ENCODE peak calls at places on chromosomes 12 and 14, in four cellular contexts. E is progenitor cell of endocrine pancreas, F is body of pancreas, I is upper lobe of left lung. U is an unnamed sample.
A peak's percentile ranks its signal among the peaks of the same experiment; 100 is the strongest.

GRCh38 chr14:71336488-71337192 is 429.4 kb downstream of the PCNX1 start:
- DNase-seq in E (no peak), F (no peak), I (no peak), U (no peak)

GRCh38 chr14:71396050-71396677 is 488.9 kb downstream of the PCNX1 start:
- DNase-seq in E (no peak), F (no peak), I (no peak), U (no peak)

GRCh38 chr14:38704220-38704619 is 398.8 kb downstream of the SEC23A start:
- DNase-seq in E (no peak), F (no peak), I (no peak), U (no peak)

GRCh38 chr12:90086281-90086680 is 377.6 kb upstream of the ATP2B1 start:
- DNase-seq in E (no peak), F (no peak), I (no peak), U (no peak)

GRCh38 chr14:98548071-98548686 is 723.8 kb downstream of the BCL11B start:
- DNase-seq in E (no peak), F (no peak), I (no peak), U (no peak)

GRCh38 chr14:38761033-38761432 is 342.0 kb downstream of the SEC23A start:
- DNase-seq in E (no peak), F (no peak), I (no peak), U (no peak)

GRCh38 chr14:82046512-82047226 is 513.0 kb upstream of the SEL1L start:
- DNase-seq in E (no peak), F (no peak), I (no peak), U (no peak)

GRCh38 chr14:100965296-100965695 is 61.8 kb upstream of the RTL1 start:
- DNase-seq in E (no peak), F (no peak), I (no peak), U (no peak)

GRCh38 chr14:30610719-30611388 is 11.3 kb upstream of the SCFD1 start:
- DNase-seq in E (no peak), F (peak; percentile 66), I (peak; percentile 72), U (no peak)

GRCh38 chr12:47361389-47362031 is 281.8 kb upstream of the AMIGO2 start:
- DNase-seq in E (no peak), F (no peak), I (peak; percentile 48), U (no peak)

GRCh38 chr12:39467432-39467870 is 24.5 kb upstream of the KIF21A start:
- DNase-seq in E (no peak), F (no peak), I (no peak), U (no peak)

GRCh38 chr14:91911474-91912032 is 35.9 kb downstream of the FBLN5 start:
- DNase-seq in E (no peak), F (peak; percentile 61), I (peak; percentile 47), U (no peak)

GRCh38 chr12:47813491-47814196 is 6.1 kb downstream of the HDAC7 start:
- DNase-seq in E (no peak), F (no peak), I (no peak), U (no peak)

GRCh38 chr14:99667821-99668220 is 16.3 kb upstream of the CYP46A1 start:
- DNase-seq in E (no peak), F (no peak), I (no peak), U (no peak)

GRCh38 chr12:32331133-32331532 is 68.2 kb upstream of the FGD4 start:
- DNase-seq in E (no peak), F (no peak), I (no peak), U (no peak)

GRCh38 chr12:88308825-88309224 is 166.7 kb downstream of the TMTC3 start:
- DNase-seq in E (no peak), F (no peak), I (no peak), U (no peak)

GRCh38 chr12:114996382-114996781 is 312.4 kb upstream of the TBX3 start:
- DNase-seq in E (no peak), F (no peak), I (no peak), U (no peak)

GRCh38 chr12:75444444-75445136 is 36.0 kb upstream of the GLIPR1 start:
- DNase-seq in E (no peak), F (no peak), I (no peak), U (no peak)

GRCh38 chr12:79407671-79408622 is 282.8 kb downstream of the PAWR start:
- DNase-seq in E (peak; percentile 39), F (peak; percentile 48), I (peak; percentile 40), U (peak; percentile 26)

GRCh38 chr12:42701079-42701478 is 111.5 kb upstream of the PRICKLE1 start:
- DNase-seq in E (no peak), F (no peak), I (no peak), U (no peak)

GRCh38 chr14:21860172-21860571 is 186.6 kb upstream of the OR4E1 start:
- DNase-seq in E (no peak), F (no peak), I (no peak), U (no peak)

GRCh38 chr12:114767906-114768697 is 84.1 kb upstream of the TBX3 start:
- DNase-seq in E (no peak), F (no peak), I (no peak), U (no peak)

GRCh38 chr12:125038976-125039625 is 26.1 kb upstream of the AACS start:
- DNase-seq in E (no peak), F (no peak), I (no peak), U (no peak)
- TF ChIP-seq CTCF in E (no peak), F (no peak), I (no peak), U (no peak)

GRCh38 chr12:108060910-108061309 is 68.2 kb upstream of the WSCD2 start:
- DNase-seq in E (no peak), F (no peak), I (no peak), U (no peak)

GRCh38 chr12:108065061-108065460 is 64.0 kb upstream of the WSCD2 start:
- DNase-seq in E (no peak), F (no peak), I (no peak), U (no peak)

GRCh38 chr12:108060054-108060453 is 69.0 kb upstream of the WSCD2 start:
- DNase-seq in E (no peak), F (no peak), I (no peak), U (no peak)

GRCh38 chr12:108066583-108067234 is 62.4 kb upstream of the WSCD2 start:
- DNase-seq in E (no peak), F (no peak), I (no peak), U (no peak)

DNA sequence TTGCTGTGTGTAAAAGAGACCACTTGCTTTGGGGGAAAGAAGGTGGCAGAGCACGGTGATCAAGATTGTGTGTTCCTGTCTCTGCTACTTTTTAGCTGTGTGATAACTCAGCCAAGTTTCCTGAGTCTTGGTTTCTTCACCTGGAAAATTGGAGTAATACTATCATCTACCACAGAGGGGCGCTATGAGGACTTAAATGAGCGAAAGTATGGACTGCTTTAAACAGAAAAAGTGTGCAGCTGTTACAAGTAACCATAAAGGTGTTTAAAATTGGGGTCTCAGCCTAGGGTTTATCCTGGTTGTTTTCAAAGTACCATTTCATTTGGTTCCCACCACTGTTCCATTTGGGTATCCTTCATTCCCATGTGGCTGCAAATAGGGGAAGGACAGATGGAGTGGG is 65.9 kb upstream of the WSCD2 start:
- DNase-seq in E (no peak), F (no peak), I (no peak), U (no peak)
- TF ChIP-seq CTCF in E (peak; percentile 49), F (no peak), I (no peak), U (peak; percentile 73)

GRCh38 chr12:25970082-25970481 is 11.6 kb downstream of the RASSF8 start:
- DNase-seq in E (no peak), F (no peak), I (no peak), U (no peak)

GRCh38 chr12:25975179-25975578 is 16.7 kb downstream of the RASSF8 start:
- DNase-seq in E (no peak), F (no peak), I (no peak), U (no peak)

GRCh38 chr12:25972783-25973182 is 14.3 kb downstream of the RASSF8 start:
- DNase-seq in E (no peak), F (no peak), I (no peak), U (no peak)

GRCh38 chr12:25971675-25972035 is 13.2 kb downstream of the RASSF8 start:
- DNase-seq in E (no peak), F (no peak), I (no peak), U (no peak)

DNA sequence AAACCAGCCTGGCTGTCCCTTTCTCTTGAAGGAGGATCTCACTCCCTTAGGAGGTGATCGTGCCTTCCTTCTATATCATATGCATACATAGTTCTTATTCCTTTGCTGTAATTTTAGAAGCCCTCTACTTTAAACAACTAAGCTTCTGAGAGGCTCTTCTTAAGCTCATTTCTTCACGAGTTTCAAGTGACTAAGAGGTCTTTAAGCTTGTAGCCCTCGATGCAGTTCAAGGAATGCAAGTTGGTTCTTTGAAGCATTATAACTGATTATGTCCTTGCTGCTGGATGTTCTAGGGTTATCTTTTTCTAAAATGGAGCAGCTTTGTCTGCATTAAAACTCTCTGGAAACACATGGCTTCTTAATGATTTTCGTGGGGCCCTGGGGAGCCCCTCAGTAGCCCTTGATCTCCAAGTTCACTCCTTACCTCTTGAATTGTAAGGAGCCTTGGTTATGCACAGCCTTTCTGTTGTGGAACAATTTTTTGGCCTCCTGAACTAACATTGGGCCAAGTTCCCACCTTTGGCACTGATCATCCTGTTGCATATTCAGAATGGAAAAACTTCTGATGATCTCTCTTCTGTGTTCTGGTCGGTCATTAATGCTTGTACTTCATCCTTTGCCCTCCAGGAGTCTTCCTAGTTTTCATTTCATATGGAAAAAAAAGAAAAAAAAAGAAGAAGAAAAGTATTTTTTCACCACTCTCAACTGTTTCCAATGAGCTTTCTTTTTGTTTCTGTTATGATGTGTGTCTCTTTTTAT is 12.6 kb downstream of the RASSF8 start:
- DNase-seq in E (no peak), F (no peak), I (no peak), U (no peak)
- TF ChIP-seq CTCF in E (peak; percentile 45), F (no peak), I (peak; percentile 14), U (peak; percentile 43)

GRCh38 chr12:65681226-65681625 is 143.1 kb upstream of the HMGA2 start:
- DNase-seq in E (no peak), F (no peak), I (no peak), U (no peak)

GRCh38 chr12:65682145-65682544 is 142.1 kb upstream of the HMGA2 start:
- DNase-seq in E (no peak), F (no peak), I (no peak), U (no peak)

GRCh38 chr12:65689508-65689907 is 134.8 kb upstream of the HMGA2 start:
- DNase-seq in E (no peak), F (no peak), I (no peak), U (no peak)

GRCh38 chr12:65684906-65685305 is 139.4 kb upstream of the HMGA2 start:
- DNase-seq in E (no peak), F (no peak), I (no peak), U (no peak)

DNA sequence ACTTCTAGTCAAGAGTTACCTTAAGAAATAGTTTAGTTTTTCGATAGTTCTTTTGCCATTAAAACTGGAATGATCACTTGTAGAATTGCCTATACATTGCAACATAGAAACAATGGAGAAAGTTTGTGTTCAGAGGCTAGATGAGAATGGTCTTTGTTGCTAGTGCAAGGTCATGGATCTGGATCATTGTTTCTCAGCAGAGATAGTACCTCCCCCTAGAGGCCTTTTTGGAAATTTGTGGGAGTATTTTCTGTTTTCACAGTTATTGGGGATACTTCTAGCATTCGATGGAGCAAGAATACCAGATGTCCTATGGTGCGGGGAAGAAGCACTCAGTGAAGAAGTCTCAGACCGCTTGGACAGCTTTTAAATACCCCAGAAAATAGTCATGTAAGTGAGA is 138.8 kb upstream of the HMGA2 start:
- DNase-seq in E (no peak), F (no peak), I (no peak), U (no peak)
- TF ChIP-seq CTCF in E (peak; percentile 51), F (peak; percentile 36), I (no peak), U (peak; percentile 68)

U was measured in glutamatergic neuron.